ENCODE peak calls at places on chromosomes 4 and X, in five cellular contexts. S is upper lobe of left lung, L is suprapubic skin, I is sigmoid colon, A is A549. W is an unnamed sample.

GRCh38 chr4:146023334-146023967 is 84.8 kb upstream of the ZNF827 start:
- DNase-seq in L (no peak), S (no peak), A (no peak), I (no peak), W (no peak)

GRCh38 chr4:19047481-19047880 is 1025.9 kb upstream of the LCORL start:
- DNase-seq in I (no peak), A (no peak), L (no peak), S (no peak), W (no peak)

GRCh38 chr4:145909331-145909730 is 29.3 kb downstream of the ZNF827 start:
- DNase-seq in A (peak), I (peak), L (no peak), S (no peak), W (no peak)

GRCh38 chrX:13899607-13900006 is 82.7 kb upstream of the GPM6B start:
- DNase-seq in A (no peak), S (no peak), L (no peak), I (no peak), W (no peak)

GRCh38 chr4:32172761-32173160 is 1452.6 kb downstream of the PCDH7 start:
- DNase-seq in I (no peak), A (no peak), L (no peak), S (no peak), W (no peak)

GRCh38 chr4:123892997-123893745 is 496.6 kb downstream of the SPRY1 start:
- DNase-seq in S (no peak), A (no peak), I (no peak), L (no peak), W (no peak)

GRCh38 chrX:119734897-119735339 is 23.5 kb upstream of the SOWAHD start:
- DNase-seq in I (peak), S (peak), A (no peak), L (no peak), W (no peak)

GRCh38 chrX:10832103-10832502 is 211.7 kb upstream of the MID1 start:
- DNase-seq in L (no peak), I (no peak), S (no peak), A (no peak), W (no peak)

GRCh38 chr4:102736636-102737549 is 23.9 kb downstream of the MANBA start:
- DNase-seq in S (no peak), L (no peak), I (no peak), A (no peak), W (peak)

GRCh38 chr4:124183926-124184325 is 528.6 kb downstream of the ANKRD50 start:
- DNase-seq in A (no peak), S (no peak), I (no peak), L (no peak), W (no peak)

GRCh38 chrX:65528705-65529340 is 5.8 kb downstream of the LAS1L start:
- DNase-seq in S (no peak), L (no peak), A (peak), I (no peak), W (no peak)

GRCh38 chrX:54358424-54359211 is 772 bp upstream of the WNK3 start:
- DNase-seq in I (peak), L (peak), A (no peak), S (peak), W (no peak)

GRCh38 chr4:1227817-1228216 is 21.1 kb downstream of the CTBP1 start:
- DNase-seq in S (peak), A (no peak), I (no peak), L (no peak), W (no peak)

DNA sequence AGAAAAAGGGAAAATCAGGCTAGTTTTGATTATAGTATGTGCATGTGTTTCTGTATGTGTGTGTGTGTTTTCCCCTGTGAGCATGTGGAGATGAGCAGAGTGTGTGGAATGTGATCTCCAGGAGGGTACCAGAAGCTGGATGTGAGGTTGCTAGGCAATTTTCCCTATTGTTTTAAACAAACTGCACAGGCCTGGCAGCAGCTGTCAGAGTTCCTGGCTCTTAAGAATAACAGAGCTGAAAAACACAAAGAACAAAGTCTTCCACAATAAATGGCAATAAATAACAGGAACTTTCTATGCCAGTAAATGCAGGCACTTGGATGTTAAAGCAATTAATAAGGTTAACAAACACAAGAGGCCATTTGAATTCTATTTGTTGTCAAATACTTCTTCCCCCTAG is 344.6 kb upstream of the CTSO start:
- DNase-seq in A (no peak), L (no peak), S (no peak), I (peak), W (no peak)
- TF ChIP-seq EP300 in A (no peak), L (no peak), S (no peak), I (peak), W (no peak)

GRCh38 chrX:38929966-38930421 is 128.7 kb downstream of the MID1IP1 start:
- DNase-seq in S (no peak), L (no peak), I (peak), A (no peak), W (no peak)
- TF ChIP-seq EP300 in S (peak), L (no peak), I (peak), A (no peak), W (peak)

GRCh38 chr4:186701273-186701672 is 22.4 kb downstream of the FAT1 start:
- DNase-seq in I (no peak), A (no peak), S (no peak), L (no peak), W (no peak)

GRCh38 chr4:186699881-186700397 is 23.7 kb downstream of the FAT1 start:
- DNase-seq in L (no peak), A (no peak), I (no peak), S (no peak), W (no peak)

GRCh38 chr4:186699298-186699697 is 24.4 kb downstream of the FAT1 start:
- DNase-seq in A (no peak), L (no peak), S (no peak), I (no peak), W (no peak)

GRCh38 chr4:186701788-186702187 is 21.9 kb downstream of the FAT1 start:
- DNase-seq in A (no peak), I (no peak), S (peak), L (no peak), W (no peak)

GRCh38 chr4:186700746-186701145 is 22.9 kb downstream of the FAT1 start:
- DNase-seq in L (peak), S (peak), I (peak), A (no peak), W (no peak)
- TF ChIP-seq EP300 in L (no peak), S (no peak), I (peak), A (no peak), W (no peak)

DNA sequence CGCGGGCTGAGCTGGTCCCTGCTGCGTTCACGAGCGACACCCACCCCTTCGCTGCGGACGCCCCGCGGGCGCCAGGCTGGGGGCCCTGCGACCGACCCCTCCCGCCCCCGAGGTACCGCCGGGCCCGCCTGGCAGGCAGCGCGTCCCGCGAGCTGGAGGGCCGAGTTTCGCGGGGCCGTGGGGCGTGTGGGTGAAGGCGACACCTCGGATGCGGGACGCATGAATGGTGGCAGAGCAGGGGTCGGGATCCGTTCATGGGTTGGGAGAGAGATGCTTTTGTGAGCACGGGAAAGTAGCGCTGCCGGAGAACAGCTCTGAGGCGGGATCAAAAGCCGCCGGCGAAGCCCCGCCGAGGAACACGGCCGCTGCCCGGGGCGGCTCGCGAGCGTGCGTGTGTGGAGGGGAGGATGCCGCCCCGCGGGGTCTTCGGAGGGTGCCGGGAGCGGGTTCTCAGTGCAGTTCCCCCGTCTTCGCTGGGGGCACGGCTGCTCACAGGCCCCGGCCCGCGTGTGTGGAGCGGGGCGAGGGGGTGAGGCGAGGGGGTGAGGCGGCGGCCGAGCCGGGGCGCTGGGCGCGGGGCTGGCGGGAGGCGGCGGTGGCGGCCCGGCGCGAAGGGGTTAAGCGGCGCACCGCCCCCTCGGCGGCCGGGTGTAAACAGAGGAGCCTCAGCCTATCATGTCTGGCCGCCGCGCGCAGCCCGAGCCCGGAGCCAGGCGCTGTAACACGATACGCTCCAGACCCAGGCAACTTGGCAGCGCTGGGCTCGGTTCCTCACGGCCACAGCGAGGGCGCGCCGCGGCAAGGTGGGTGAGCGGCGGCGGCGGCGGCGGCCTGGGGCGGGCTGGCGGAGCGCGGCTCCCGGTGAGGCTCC is 205.3 kb downstream of the TENM3 start:
- DNase-seq in I (peak), L (peak), A (peak), S (peak), W (no peak)
- TF ChIP-seq EP300 in I (peak), L (no peak), A (no peak), S (no peak), W (no peak)

DNA sequence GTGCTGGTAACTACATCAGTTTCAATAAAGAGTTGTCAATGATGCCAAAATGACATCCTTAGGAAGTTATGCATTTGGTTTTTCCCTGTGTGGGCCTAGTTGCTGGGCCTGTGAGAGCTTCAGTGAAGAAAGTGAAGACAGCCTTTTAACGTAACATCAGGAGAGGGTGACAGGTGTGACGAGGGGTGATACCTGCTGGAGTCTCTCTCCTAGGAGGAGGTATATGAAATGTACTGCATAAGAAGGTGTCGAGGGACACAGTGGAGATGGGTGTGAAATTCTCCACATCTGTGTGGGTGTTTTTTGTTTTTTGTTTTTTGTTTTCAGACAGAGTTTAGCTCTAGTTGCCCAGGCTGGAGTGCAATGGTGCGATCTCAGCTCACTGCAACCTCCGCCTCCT is 49.2 kb downstream of the EVC start:
- DNase-seq in L (no peak), A (no peak), S (no peak), I (no peak), W (no peak)
- TF ChIP-seq EP300 in L (no peak), A (no peak), S (no peak), I (no peak), W (no peak)

DNA sequence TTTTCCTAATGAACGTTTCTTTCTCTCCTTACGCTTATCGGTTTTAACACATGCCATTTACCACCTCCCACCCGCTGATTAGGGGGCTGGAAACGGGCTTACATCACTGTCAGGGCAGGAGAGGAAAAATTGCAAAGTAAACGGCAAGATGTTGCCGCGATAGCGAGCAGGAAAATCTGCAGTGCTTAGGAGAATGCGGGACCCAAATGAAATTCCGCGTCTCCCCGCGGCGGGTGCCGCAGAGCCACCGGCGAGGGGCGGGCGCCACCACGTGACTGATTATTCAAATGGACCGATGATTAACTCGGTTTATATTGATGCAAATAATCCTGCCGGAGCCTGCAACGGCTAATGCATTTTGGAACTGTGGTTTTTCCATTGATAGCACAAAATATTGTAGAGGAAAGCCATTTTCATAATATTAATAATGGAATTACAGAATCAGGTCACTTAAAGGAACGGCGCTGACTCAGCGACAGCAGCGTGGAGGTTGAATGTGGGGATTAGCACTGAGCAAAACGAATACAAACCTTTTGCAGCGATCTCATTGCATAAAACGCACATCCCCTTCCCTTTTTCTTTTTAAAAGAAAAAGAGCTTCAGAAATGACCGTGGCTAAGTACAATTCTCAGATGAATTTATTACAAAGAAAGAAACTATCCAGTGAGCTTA is 224.2 kb downstream of the STIM2 start:
- DNase-seq in A (peak), I (no peak), L (no peak), S (peak), W (no peak)
- TF ChIP-seq EP300 in A (no peak), I (no peak), L (no peak), S (no peak), W (no peak)

GRCh38 chr4:153206534-153206933 is 2.3 kb downstream of the TRIM2 start:
- DNase-seq in S (no peak), A (no peak), L (no peak), I (no peak), W (no peak)

GRCh38 chr4:153205757-153206156 is 1.5 kb downstream of the TRIM2 start:
- DNase-seq in S (no peak), A (no peak), L (no peak), I (no peak), W (no peak)

GRCh38 chr4:153207027-153207426 is 2.8 kb downstream of the TRIM2 start:
- DNase-seq in S (peak), I (no peak), A (no peak), L (no peak), W (no peak)

GRCh38 chr4:153204247-153205027 is at the start of gene TRIM2:
- DNase-seq in S (no peak), I (peak), L (peak), A (no peak), W (no peak)

DNA sequence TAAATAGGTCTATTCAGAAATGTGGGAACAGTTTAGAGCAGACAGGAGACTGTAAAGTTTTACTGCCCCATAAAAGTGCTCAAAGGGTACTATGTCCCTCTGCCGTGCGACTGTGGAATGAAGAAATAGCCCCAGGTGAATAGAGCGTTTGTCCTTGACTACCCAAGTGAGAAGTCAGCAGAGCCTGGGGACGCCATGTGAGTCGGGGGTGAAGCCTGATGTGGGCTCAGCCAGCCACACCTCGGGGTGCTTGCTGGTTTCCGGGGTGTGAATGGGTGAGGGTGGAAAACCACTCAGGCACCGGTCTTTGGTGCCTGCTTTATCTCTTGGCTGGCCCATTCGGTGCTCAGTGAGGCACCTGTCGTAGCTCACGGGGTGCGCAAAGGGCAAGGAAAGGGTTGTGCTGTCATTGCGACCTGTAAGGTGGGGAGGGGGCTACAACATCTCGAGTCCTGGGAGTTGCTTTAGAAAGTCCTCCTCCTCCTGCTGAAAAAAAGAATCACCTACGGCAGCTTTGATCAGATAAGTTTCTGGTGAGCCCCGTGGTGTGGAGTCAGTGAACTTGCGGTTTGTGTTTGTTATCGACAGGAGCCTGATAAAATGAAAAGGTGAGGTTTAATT is 895 bp downstream of the TRIM2 start:
- DNase-seq in A (no peak), L (no peak), S (peak), I (no peak), W (no peak)
- TF ChIP-seq EP300 in A (no peak), L (no peak), S (no peak), I (no peak), W (no peak)

DNA sequence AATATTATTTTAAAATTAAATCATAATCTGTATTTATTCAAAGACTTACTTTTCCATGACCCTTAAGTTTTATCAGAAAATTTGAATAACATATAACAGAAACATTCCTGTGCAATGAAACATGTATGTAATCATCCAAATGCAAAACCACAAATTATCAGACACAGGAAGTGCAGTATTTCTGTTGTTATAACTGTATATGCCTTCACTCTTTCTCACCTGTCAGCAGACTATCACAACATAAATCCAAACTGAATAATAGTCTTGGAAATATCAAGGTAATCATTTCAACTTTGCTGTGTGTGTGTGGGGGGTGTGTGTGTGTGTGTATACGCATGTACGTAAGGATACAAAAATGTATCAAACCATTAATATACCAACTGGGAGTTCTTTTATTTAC is 285.9 kb downstream of the SLC7A11 start:
- DNase-seq in S (no peak), I (no peak), L (no peak), A (no peak), W (no peak)
- TF ChIP-seq EP300 in S (no peak), I (no peak), L (no peak), A (no peak), W (no peak)

W was measured in esophagus muscularis mucosa.